ENCODE peak calls at places on chromosomes 5 and 9, in six cellular contexts. N is CD8-positive, alpha-beta memory T cell; Z is effector memory CD4-positive, alpha-beta T cell; E is GM13976; H is KBM-7; C is HL-60. B is an unnamed sample.

GRCh38 chr5:65327582-65327981 is 154.1 kb downstream of the ADAMTS6 start:
- DNase-seq in N (no peak), Z (no peak), E (no peak), H (no peak), C (no peak), B (no peak)

GRCh38 chr9:75890541-75891276 is at the start of gene PCSK5:
- DNase-seq in N (peak; percentile 89), Z (peak; percentile 74), E (peak; percentile 75), H (peak; percentile 86), C (peak; percentile 77), B (no peak)

GRCh38 chr9:126719677-126720435 is 85.0 kb upstream of the ZBTB43 start:
- DNase-seq in N (peak; percentile 93), Z (peak; percentile 89), E (peak; percentile 79), H (peak; percentile 96), C (peak; percentile 92), B (peak; percentile 87)

GRCh38 chr9:86903461-86904010 is 43.8 kb downstream of the GAS1 start:
- DNase-seq in N (no peak), Z (no peak), E (no peak), H (no peak), C (no peak), B (no peak)

GRCh38 chr9:32431196-32431595 is 46.8 kb downstream of the ACO1 start:
- DNase-seq in N (no peak), Z (no peak), E (no peak), H (no peak), C (no peak), B (no peak)

GRCh38 chr9:133366435-133366834 is 9.4 kb downstream of the SURF4 start:
- DNase-seq in N (no peak), Z (no peak), E (no peak), H (no peak), C (no peak), B (no peak)

GRCh38 chr9:134224130-134224826 is 59.9 kb upstream of the RNU6ATAC start:
- DNase-seq in N (no peak), Z (no peak), E (no peak), H (no peak), C (no peak), B (no peak)

GRCh38 chr5:83471405-83472212 is at the start of gene VCAN:
- DNase-seq in N (no peak), Z (no peak), E (peak; percentile 48), H (peak; percentile 82), C (no peak), B (no peak)

GRCh38 chr9:6646028-6646636 is 603 bp upstream of the GLDC start:
- DNase-seq in N (peak; percentile 7), Z (no peak), E (no peak), H (no peak), C (no peak), B (no peak)

GRCh38 chr5:43020294-43020711 is 19.8 kb downstream of the ANXA2R start:
- DNase-seq in N (no peak), Z (no peak), E (no peak), H (no peak), C (no peak), B (no peak)

GRCh38 chr9:133114451-133114885 is 6.6 kb downstream of the RALGDS start:
- DNase-seq in N (no peak), Z (no peak), E (no peak), H (no peak), C (peak; percentile 22), B (peak; percentile 84)

B was measured in Karpas-422.